ENCODE peak calls at places on chromosomes 13 and 19, in ten cellular contexts. One of them, this sample, is unnamed.

GRCh38 chr13:48000559-48001126 is 430 bp downstream of the SUCLA2 start:
- DNase-seq in heart left ventricle: peak
- DNase-seq in NCI-H748 treated with DMSO at 0.1 percent for 48 hours: no peak
- DNase-seq in breast epithelium: no peak
- DNase-seq in HCEC 1CT: no peak
- DNase-seq in EL: peak
- DNase-seq in neural crest cell: no peak
- DNase-seq in lower lobe of right lung: no peak
- DNase-seq in left colon: no peak
- DNase-seq in brain microvascular endothelial cell: no peak
- DNase-seq in this sample: no peak

GRCh38 chr19:29067831-29068230 is 145.1 kb downstream of the UQCRFS1 start:
- DNase-seq in heart left ventricle: no peak
- DNase-seq in NCI-H748 treated with DMSO at 0.1 percent for 48 hours: no peak
- DNase-seq in breast epithelium: no peak
- DNase-seq in HCEC 1CT: no peak
- DNase-seq in EL: no peak
- DNase-seq in neural crest cell: no peak
- DNase-seq in lower lobe of right lung: no peak
- DNase-seq in left colon: no peak
- DNase-seq in brain microvascular endothelial cell: no peak
- DNase-seq in this sample: no peak

GRCh38 chr13:100535401-100536135 is 53.0 kb downstream of the GGACT start:
- DNase-seq in heart left ventricle: no peak
- DNase-seq in NCI-H748 treated with DMSO at 0.1 percent for 48 hours: no peak
- DNase-seq in breast epithelium: no peak
- DNase-seq in HCEC 1CT: no peak
- DNase-seq in EL: no peak
- DNase-seq in neural crest cell: no peak
- DNase-seq in lower lobe of right lung: no peak
- DNase-seq in left colon: no peak
- DNase-seq in brain microvascular endothelial cell: no peak
- DNase-seq in this sample: no peak

GRCh38 chr13:27971776-27972618 is 2.9 kb upstream of the CDX2 start:
- DNase-seq in heart left ventricle: no peak
- DNase-seq in NCI-H748 treated with DMSO at 0.1 percent for 48 hours: no peak
- DNase-seq in breast epithelium: no peak
- DNase-seq in HCEC 1CT: no peak
- DNase-seq in EL: no peak
- DNase-seq in neural crest cell: no peak
- DNase-seq in lower lobe of right lung: no peak
- DNase-seq in left colon: no peak
- DNase-seq in brain microvascular endothelial cell: no peak
- DNase-seq in this sample: no peak

GRCh38 chr13:41668130-41668757 is 210.9 kb downstream of the RGCC start:
- DNase-seq in heart left ventricle: peak
- DNase-seq in NCI-H748 treated with DMSO at 0.1 percent for 48 hours: peak
- DNase-seq in breast epithelium: peak
- DNase-seq in HCEC 1CT: peak
- DNase-seq in EL: peak
- DNase-seq in neural crest cell: peak
- DNase-seq in lower lobe of right lung: no peak
- DNase-seq in left colon: no peak
- DNase-seq in brain microvascular endothelial cell: peak
- DNase-seq in this sample: peak

GRCh38 chr19:54162241-54162805 is 2.8 kb upstream of the LENG1 start:
- DNase-seq in heart left ventricle: peak
- DNase-seq in NCI-H748 treated with DMSO at 0.1 percent for 48 hours: peak
- DNase-seq in breast epithelium: peak
- DNase-seq in HCEC 1CT: peak
- DNase-seq in EL: peak
- DNase-seq in neural crest cell: peak
- DNase-seq in lower lobe of right lung: peak
- DNase-seq in left colon: peak
- DNase-seq in brain microvascular endothelial cell: peak
- DNase-seq in this sample: no peak

GRCh38 chr13:73072501-73072900 is 13.7 kb downstream of the KLF5 start:
- DNase-seq in heart left ventricle: no peak
- DNase-seq in NCI-H748 treated with DMSO at 0.1 percent for 48 hours: no peak
- DNase-seq in breast epithelium: no peak
- DNase-seq in HCEC 1CT: no peak
- DNase-seq in EL: no peak
- DNase-seq in neural crest cell: no peak
- DNase-seq in lower lobe of right lung: no peak
- DNase-seq in left colon: no peak
- DNase-seq in brain microvascular endothelial cell: no peak
- DNase-seq in this sample: no peak

GRCh38 chr13:27321619-27322385 is 51.2 kb downstream of the RASL11A start:
- DNase-seq in heart left ventricle: no peak
- DNase-seq in NCI-H748 treated with DMSO at 0.1 percent for 48 hours: no peak
- DNase-seq in breast epithelium: no peak
- DNase-seq in HCEC 1CT: no peak
- DNase-seq in EL: no peak
- DNase-seq in neural crest cell: no peak
- DNase-seq in lower lobe of right lung: no peak
- DNase-seq in left colon: no peak
- DNase-seq in brain microvascular endothelial cell: no peak
- DNase-seq in this sample: no peak

GRCh38 chr13:95954266-95954665 is 98.9 kb downstream of the UGGT2 start:
- DNase-seq in heart left ventricle: no peak
- DNase-seq in NCI-H748 treated with DMSO at 0.1 percent for 48 hours: no peak
- DNase-seq in breast epithelium: no peak
- DNase-seq in HCEC 1CT: no peak
- DNase-seq in EL: no peak
- DNase-seq in neural crest cell: no peak
- DNase-seq in lower lobe of right lung: no peak
- DNase-seq in left colon: no peak
- DNase-seq in brain microvascular endothelial cell: no peak
- DNase-seq in this sample: no peak

This sample was measured in HFFc6.